ENCODE peak calls at places on chromosomes 7 and 10, in ten cellular contexts. X is HCT116, V is DMS53, Y is ureter, L is RCC 7860, Z is ACHN, P is AG04450, N is LHCN-M2, W is caudate nucleus, M is ecto neural progenitor cell. O is an unnamed sample.

GRCh38 chr7:156155988-156156733 is 343.9 kb upstream of the SHH start:
- DNase-seq in X (no peak), V (no peak), Y (no peak), L (no peak), Z (no peak), P (no peak), N (no peak), W (no peak), M (peak; percentile 46), O (no peak)

GRCh38 chr7:2018786-2019692 is 213.7 kb downstream of the MAD1L1 start:
- DNase-seq in X (no peak), V (no peak), Y (no peak), L (no peak), Z (no peak), P (peak; percentile 37), N (peak; percentile 73), W (no peak), M (no peak), O (no peak)

GRCh38 chr10:70267161-70267933 is 16.5 kb downstream of the NPFFR1 start:
- DNase-seq in X (peak; percentile 73), V (peak; percentile 13), Y (no peak), L (peak; percentile 78), Z (peak; percentile 81), P (peak; percentile 95), N (peak; percentile 98), W (no peak), M (no peak), O (peak; percentile 19)

GRCh38 chr10:62911210-62911963 is 95.2 kb upstream of the EGR2 start:
- DNase-seq in X (no peak), V (no peak), Y (no peak), L (no peak), Z (no peak), P (no peak), N (no peak), W (peak; percentile 9), M (peak; percentile 54), O (no peak)

GRCh38 chr10:75042292-75042974 is 69.0 kb upstream of the SAMD8 start:
- DNase-seq in X (no peak), V (peak; percentile 65), Y (no peak), L (no peak), Z (no peak), P (peak; percentile 52), N (peak; percentile 66), W (no peak), M (peak; percentile 38), O (no peak)

GRCh38 chr7:30476401-30477145 is 2.0 kb downstream of the NOD1 start:
- DNase-seq in X (no peak), V (peak; percentile 88), Y (no peak), L (no peak), Z (no peak), P (no peak), N (no peak), W (no peak), M (no peak), O (no peak)

GRCh38 chr10:77081411-77082010 is 556.1 kb downstream of the KCNMA1 start:
- DNase-seq in X (no peak), V (no peak), Y (no peak), L (no peak), Z (no peak), P (no peak), N (no peak), W (peak; percentile 37), M (no peak), O (no peak)

GRCh38 chr7:21526007-21526406 is 16.8 kb upstream of the DNAH11 start:
- DNase-seq in X (peak; percentile 4), V (peak; percentile 60), Y (no peak), L (no peak), Z (peak; percentile 22), P (no peak), N (no peak), W (no peak), M (no peak), O (no peak)

GRCh38 chr10:52653510-52653909 is 119.1 kb downstream of the MBL2 start:
- DNase-seq in X (no peak), V (peak; percentile 43), Y (no peak), L (no peak), Z (no peak), P (no peak), N (peak; percentile 63), W (no peak), M (no peak), O (no peak)

GRCh38 chr10:1249142-1249541 is 193.0 kb downstream of the WDR37 start:
- DNase-seq in X (no peak), V (no peak), Y (no peak), L (no peak), Z (no peak), P (no peak), N (no peak), W (no peak), M (peak; percentile 28), O (no peak)

O was measured in HEK293T.